ENCODE peak calls at places on chromosomes 5 and 9, in eight cellular contexts. O, T, M, R, U, J, V and F are unnamed samples.

GRCh38 chr9:136723362-136723976 is 11.1 kb downstream of the DIPK1B start:
- DNase-seq in O (no peak), T (no peak), M (no peak), R (no peak), U (no peak), J (no peak), V (peak), F (no peak)

GRCh38 chr9:8338742-8339425 is 539.3 kb upstream of the DMAC1 start:
- DNase-seq in O (no peak), T (no peak), M (peak), R (no peak), U (no peak), J (no peak), V (no peak), F (no peak)

GRCh38 chr5:175809531-175810121 is 61.8 kb upstream of the CPLX2 start:
- DNase-seq in O (peak), T (peak), M (no peak), R (peak), U (no peak), J (no peak), V (peak), F (no peak)

GRCh38 chr9:113756476-113757198 is 119.5 kb upstream of the ZNF618 start:
- DNase-seq in O (no peak), T (no peak), M (no peak), R (no peak), U (no peak), J (no peak), V (no peak), F (no peak)

GRCh38 chr5:120240716-120241115 is 223.4 kb upstream of the PRR16 start:
- DNase-seq in O (no peak), T (peak), M (no peak), R (peak), U (no peak), J (no peak), V (no peak), F (no peak)

GRCh38 chr5:80054682-80055081 is 19.5 kb downstream of the THBS4 start:
- DNase-seq in O (no peak), T (no peak), M (no peak), R (peak), U (no peak), J (no peak), V (no peak), F (no peak)

GRCh38 chr9:88993871-88994819 is 2.9 kb downstream of the S1PR3 start:
- DNase-seq in O (no peak), T (no peak), M (no peak), R (no peak), U (no peak), J (no peak), V (no peak), F (peak)

GRCh38 chr5:132791026-132791425 is 14.0 kb upstream of the SEPTIN8 start:
- DNase-seq in O (no peak), T (no peak), M (no peak), R (no peak), U (no peak), J (no peak), V (no peak), F (no peak)

GRCh38 chr9:115118471-115119156 is 657 bp upstream of the TNC start:
- DNase-seq in O (peak), T (peak), M (peak), R (peak), U (no peak), J (no peak), V (no peak), F (peak)

GRCh38 chr5:128334010-128334716 is 203.9 kb downstream of the FBN2 start:
- DNase-seq in O (no peak), T (no peak), M (no peak), R (no peak), U (no peak), J (no peak), V (no peak), F (no peak)

GRCh38 chr5:1827410-1828397 is 26.5 kb downstream of the NDUFS6 start:
- DNase-seq in O (no peak), T (no peak), M (no peak), R (no peak), U (no peak), J (no peak), V (no peak), F (no peak)

GRCh38 chr5:172565455-172565854 is 75.6 kb upstream of the NEURL1B start:
- DNase-seq in O (no peak), T (no peak), M (no peak), R (no peak), U (no peak), J (no peak), V (no peak), F (no peak)

GRCh38 chr5:92106808-92107207 is 723.7 kb upstream of the ARRDC3 start:
- DNase-seq in O (no peak), T (no peak), M (no peak), R (no peak), U (no peak), J (no peak), V (no peak), F (no peak)

GRCh38 chr5:179343021-179343781 is 2.1 kb downstream of the ADAMTS2 start:
- DNase-seq in O (no peak), T (no peak), M (no peak), R (peak), U (no peak), J (no peak), V (no peak), F (no peak)

GRCh38 chr9:127463891-127464290 is 12.6 kb downstream of the LRSAM1 start:
- DNase-seq in O (no peak), T (peak), M (no peak), R (no peak), U (no peak), J (no peak), V (no peak), F (no peak)

GRCh38 chr9:120447959-120448500 is 131.9 kb downstream of the CDK5RAP2 start:
- DNase-seq in O (no peak), T (no peak), M (no peak), R (no peak), U (no peak), J (no peak), V (no peak), F (no peak)

GRCh38 chr9:133760713-133761290 is 22.6 kb upstream of the SARDH start:
- DNase-seq in O (no peak), T (no peak), M (no peak), R (no peak), U (no peak), J (no peak), V (no peak), F (no peak)

GRCh38 chr5:121171834-121172233 is 679.8 kb upstream of the FTMT start:
- DNase-seq in O (no peak), T (peak), M (no peak), R (peak), U (no peak), J (no peak), V (no peak), F (no peak)

GRCh38 chr9:94156549-94157407 is 72.5 kb downstream of the PTPDC1 start:
- DNase-seq in O (no peak), T (peak), M (peak), R (peak), U (peak), J (no peak), V (peak), F (no peak)

GRCh38 chr5:10695055-10695649 is 65.9 kb downstream of the DAP start:
- DNase-seq in O (peak), T (peak), M (peak), R (peak), U (peak), J (peak), V (peak), F (peak)

GRCh38 chr9:131395027-131395744 is 1.3 kb downstream of the PRRC2B start:
- DNase-seq in O (no peak), T (peak), M (peak), R (no peak), U (no peak), J (peak), V (peak), F (peak)

GRCh38 chr9:93672622-93673270 is 96.4 kb downstream of the PHF2 start:
- DNase-seq in O (no peak), T (no peak), M (no peak), R (no peak), U (no peak), J (no peak), V (no peak), F (no peak)

GRCh38 chr9:127870887-127871286 is 6.6 kb downstream of the AK1 start:
- DNase-seq in O (no peak), T (no peak), M (no peak), R (no peak), U (no peak), J (no peak), V (no peak), F (no peak)

GRCh38 chr5:170357853-170358497 is 31.2 kb downstream of the KCNMB1 start:
- DNase-seq in O (no peak), T (no peak), M (no peak), R (no peak), U (no peak), J (peak), V (peak), F (no peak)

GRCh38 chr9:15856591-15856990 is 303.7 kb downstream of the CCDC171 start:
- DNase-seq in O (peak), T (no peak), M (no peak), R (peak), U (no peak), J (no peak), V (no peak), F (no peak)

GRCh38 chr5:93601433-93602175 is 18.6 kb downstream of the NR2F1 start:
- DNase-seq in O (no peak), T (peak), M (peak), R (peak), U (no peak), J (no peak), V (peak), F (no peak)

GRCh38 chr5:171131499-171131898 is 177.5 kb upstream of the TLX3 start:
- DNase-seq in O (no peak), T (no peak), M (no peak), R (no peak), U (no peak), J (no peak), V (no peak), F (no peak)